ENCODE peak calls at places on chromosomes 3 and 15, in ten cellular contexts. Y is COR-L47; M is choroid plexus epithelial cell; W is mammary epithelial cell; X is activated CD4-positive, alpha-beta memory T cell treated with anti-CD3 and anti-CD28 coated beads for 36 hours; P is amniotic stem cell; V is astrocyte of the hippocampus; Z is GM12891; A is H9; O is ovary. B is an unnamed sample.

GRCh38 chr3:13135251-13135810 is 62.1 kb upstream of the IQSEC1 start:
- DNase-seq in Y (no peak), M (no peak), W (no peak), X (no peak), P (no peak), V (no peak), Z (no peak), A (peak), O (peak), B (no peak)

GRCh38 chr3:127044996-127045395 is 62.1 kb downstream of the PLXNA1 start:
- DNase-seq in Y (peak), M (peak), W (no peak), X (no peak), P (no peak), V (no peak), Z (no peak), A (peak), O (peak), B (peak)

GRCh38 chr3:194224536-194224935 is 88.6 kb downstream of the HES1 start:
- DNase-seq in Y (no peak), M (no peak), W (no peak), X (no peak), P (no peak), V (no peak), Z (no peak), A (no peak), O (no peak), B (no peak)

GRCh38 chr15:101168463-101168824 is 83.4 kb downstream of the CHSY1 start:
- DNase-seq in Y (no peak), M (peak), W (no peak), X (no peak), P (no peak), V (peak), Z (no peak), A (no peak), O (no peak), B (no peak)

GRCh38 chr3:43394071-43394501 is 107.7 kb downstream of the SNRK start:
- DNase-seq in Y (no peak), M (peak), W (no peak), X (no peak), P (no peak), V (peak), Z (no peak), A (no peak), O (peak), B (no peak)

GRCh38 chr3:60010778-60011177 is 961.0 kb upstream of the CFAP20DC start:
- DNase-seq in Y (no peak), M (no peak), W (no peak), X (peak), P (no peak), V (no peak), Z (peak), A (no peak), O (no peak), B (no peak)

GRCh38 chr3:53436828-53437227 is 57.6 kb upstream of the CACNA1D start:
- DNase-seq in Y (no peak), M (no peak), W (no peak), X (no peak), P (no peak), V (no peak), Z (no peak), A (no peak), O (no peak), B (no peak)

GRCh38 chr3:60523536-60523935 is 727.7 kb downstream of the FHIT start:
- DNase-seq in Y (no peak), M (no peak), W (no peak), X (no peak), P (no peak), V (no peak), Z (no peak), A (no peak), O (no peak), B (no peak)

GRCh38 chr3:66485291-66485968 is 15.4 kb downstream of the LRIG1 start:
- DNase-seq in Y (no peak), M (peak), W (no peak), X (no peak), P (no peak), V (peak), Z (no peak), A (no peak), O (no peak), B (no peak)

B was measured in ELF-1.